ENCODE peak calls at places on chromosomes 12 and 14, in ten cellular contexts. J is stomach, Y is transverse colon, X is breast epithelium, S is HL-60, H is HCT116, O is sigmoid colon, M is K562, E is spleen, D is Panc1. I is an unnamed sample.

GRCh38 chr12:53414756-53415417 is 8.8 kb upstream of the AMHR2 start:
- DNase-seq in J (no peak), Y (no peak), X (no peak), S (no peak), H (no peak), O (peak; percentile 62), M (peak; percentile 5), E (peak; percentile 2), D (no peak), I (no peak)

GRCh38 chr12:50557421-50557820 is 52.6 kb downstream of the DIP2B start:
- DNase-seq in J (no peak), Y (no peak), X (no peak), S (no peak), H (no peak), O (no peak), M (no peak), E (no peak), D (no peak), I (no peak)

GRCh38 chr12:108367436-108367835 is 28.3 kb upstream of the CMKLR1 start:
- DNase-seq in J (no peak), Y (no peak), X (no peak), S (peak; percentile 97), H (no peak), O (no peak), M (no peak), E (no peak), D (no peak), I (peak; percentile 66)

GRCh38 chr14:84080961-84081360 is 1449.0 kb upstream of the FLRT2 start:
- DNase-seq in J (no peak), Y (no peak), X (no peak), S (no peak), H (no peak), O (no peak), M (no peak), E (no peak), D (no peak), I (no peak)

GRCh38 chr14:38616959-38617358 is 361.1 kb upstream of the CLEC14A start:
- DNase-seq in J (no peak), Y (no peak), X (no peak), S (no peak), H (no peak), O (no peak), M (no peak), E (no peak), D (no peak), I (no peak)

GRCh38 chr12:82019533-82019932 is 260.4 kb upstream of the PPFIA2 start:
- DNase-seq in J (no peak), Y (no peak), X (no peak), S (no peak), H (no peak), O (no peak), M (no peak), E (no peak), D (no peak), I (no peak)

GRCh38 chr12:126156806-126157574 is 1091.8 kb downstream of the AACS start:
- DNase-seq in J (no peak), Y (no peak), X (no peak), S (no peak), H (no peak), O (no peak), M (no peak), E (no peak), D (no peak), I (no peak)

GRCh38 chr12:4771172-4771959 is 51.2 kb downstream of the GALNT8 start:
- DNase-seq in J (no peak), Y (no peak), X (no peak), S (no peak), H (no peak), O (no peak), M (no peak), E (no peak), D (no peak), I (no peak)

GRCh38 chr12:89162704-89163261 is 189.5 kb downstream of the DUSP6 start:
- DNase-seq in J (peak; percentile 27), Y (peak; percentile 44), X (no peak), S (peak; percentile 89), H (peak; percentile 15), O (peak; percentile 90), M (no peak), E (no peak), D (peak; percentile 5), I (peak; percentile 70)

GRCh38 chr12:3551386-3551785 is 60.4 kb downstream of the PRMT8 start:
- DNase-seq in J (no peak), Y (no peak), X (no peak), S (no peak), H (no peak), O (peak; percentile 76), M (no peak), E (no peak), D (no peak), I (peak; percentile 81)

GRCh38 chr12:122064780-122065588 is 13.6 kb upstream of the MLXIP start:
- DNase-seq in J (no peak), Y (no peak), X (no peak), S (no peak), H (peak; percentile 63), O (peak; percentile 85), M (peak; percentile 77), E (no peak), D (no peak), I (no peak)

GRCh38 chr14:64510127-64510808 is 5.7 kb downstream of the ZBTB1 start:
- DNase-seq in J (no peak), Y (no peak), X (no peak), S (no peak), H (no peak), O (no peak), M (no peak), E (no peak), D (no peak), I (no peak)

GRCh38 chr12:132605055-132605441 is 5.3 kb downstream of the LRCOL1 start:
- DNase-seq in J (no peak), Y (no peak), X (no peak), S (no peak), H (no peak), O (no peak), M (no peak), E (no peak), D (no peak), I (no peak)
- H3K4me3 ChIP-seq in J (no peak overlapping the region), Y (no peak overlapping the region), X (no peak overlapping the region), S (no peak overlapping the region), H (no peak overlapping the region), O (no peak overlapping the region), M (no peak overlapping the region), E (no peak overlapping the region), D (no peak overlapping the region), I (no peak overlapping the region)

DNA sequence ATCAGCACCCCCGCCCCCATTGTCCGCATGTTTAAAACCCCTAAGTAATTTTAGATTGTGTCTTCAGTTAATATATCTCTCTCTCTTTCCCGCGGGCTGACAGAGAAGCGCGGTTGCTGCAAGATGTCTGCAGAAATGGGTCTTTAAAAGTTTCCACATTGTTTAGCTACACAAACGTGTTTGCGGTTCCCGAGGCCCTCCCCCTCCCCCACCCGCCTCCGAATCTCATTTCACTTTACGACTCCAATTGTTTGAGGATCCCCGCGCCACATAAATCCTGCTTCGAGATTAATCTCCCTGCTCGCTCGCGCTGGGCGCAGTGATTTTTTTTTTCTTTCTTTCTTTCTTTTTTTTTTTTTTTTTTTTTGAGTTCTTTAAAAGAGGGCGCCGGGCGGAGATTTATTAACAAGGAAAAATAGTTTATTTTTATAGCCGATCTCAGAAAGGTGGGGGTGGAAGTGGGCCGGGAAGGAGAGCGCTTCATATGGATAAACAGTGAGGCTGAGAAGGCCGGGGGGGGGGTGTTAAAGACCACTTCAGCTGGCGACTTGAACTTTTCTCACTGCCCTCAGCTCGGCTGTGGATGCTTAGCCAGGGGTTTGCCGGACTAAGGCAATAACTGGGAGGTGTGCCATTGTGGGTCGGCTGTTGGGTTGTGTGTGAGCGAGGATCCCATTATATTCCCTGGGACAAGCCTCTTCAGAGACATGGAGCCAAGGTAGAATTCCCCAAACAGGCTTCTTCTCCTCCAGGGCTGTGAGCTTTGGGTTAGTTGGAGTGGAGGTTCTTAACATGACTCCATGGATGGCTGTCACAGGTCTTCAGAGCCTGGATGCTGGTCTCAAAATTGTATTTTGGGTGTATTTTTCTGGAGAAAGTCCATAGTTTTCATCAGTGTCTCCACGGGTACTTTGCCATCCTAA is 39.7 kb upstream of the TBX5 start:
- DNase-seq in J (no peak), Y (no peak), X (no peak), S (no peak), H (no peak), O (no peak), M (no peak), E (no peak), D (no peak), I (no peak)
- TF ChIP-seq POLR2AphosphoS5 in J (no peak), Y (no peak), X (no peak), S (no peak), H (no peak), O (no peak), M (no peak), E (no peak), D (no peak), I (no peak)

GRCh38 chr12:66191547-66192126 is 2.6 kb downstream of the IRAK3 start:
- DNase-seq in J (no peak), Y (no peak), X (no peak), S (no peak), H (no peak), O (no peak), M (no peak), E (no peak), D (no peak), I (no peak)

GRCh38 chr12:66190519-66191406 is 1.7 kb downstream of the IRAK3 start:
- DNase-seq in J (no peak), Y (no peak), X (no peak), S (no peak), H (no peak), O (no peak), M (no peak), E (no peak), D (no peak), I (no peak)

GRCh38 chr12:66187822-66188221 is 1.2 kb upstream of the IRAK3 start:
- DNase-seq in J (no peak), Y (no peak), X (no peak), S (no peak), H (no peak), O (no peak), M (no peak), E (no peak), D (no peak), I (no peak)

GRCh38 chr12:66188584-66189475 is at the start of gene IRAK3:
- DNase-seq in J (peak; percentile 86), Y (peak; percentile 83), X (peak; percentile 70), S (peak; percentile 67), H (no peak), O (peak; percentile 95), M (no peak), E (peak; percentile 96), D (no peak), I (peak; percentile 96)

GRCh38 chr12:66189476-66189823 is 436 bp downstream of the IRAK3 start:
- DNase-seq in J (no peak), Y (no peak), X (no peak), S (no peak), H (no peak), O (no peak), M (no peak), E (no peak), D (no peak), I (no peak)
- H3K4me3 ChIP-seq in J (peak overlapping the region; percentile 59), Y (no peak overlapping the region), X (peak overlapping the region; percentile 56), S (peak overlapping the region; percentile 57), H (no peak overlapping the region), O (peak overlapping the region; percentile 48), M (no peak overlapping the region), E (peak overlapping the region; percentile 50), D (peak overlapping the region; percentile 47), I (peak overlapping the region; percentile 27)

DNA sequence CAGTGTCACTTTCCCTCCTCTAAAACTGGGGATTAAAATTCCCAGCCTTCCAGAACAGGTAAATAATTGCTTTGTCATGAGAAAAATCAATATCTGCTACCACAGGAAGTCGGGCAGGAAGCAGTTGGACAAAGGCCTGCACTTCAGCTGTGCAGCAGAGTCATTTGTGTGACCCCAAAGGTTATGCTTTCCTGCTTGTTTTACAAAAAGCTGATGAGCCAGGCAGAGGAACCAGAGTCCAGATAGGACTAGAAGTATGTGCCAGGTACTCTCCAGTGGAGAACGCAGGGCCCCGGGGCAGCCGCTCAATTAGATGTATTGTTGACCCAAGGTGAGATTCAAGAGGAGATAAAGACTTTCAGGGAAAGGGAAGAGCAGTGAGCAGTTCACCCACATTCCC is 117.1 kb upstream of the FRMD6 start:
- DNase-seq in J (no peak), Y (no peak), X (peak; percentile 85), S (no peak), H (peak; percentile 71), O (no peak), M (no peak), E (no peak), D (no peak), I (no peak)
- TF ChIP-seq POLR2AphosphoS5 in J (no peak), Y (no peak), X (no peak), S (no peak), H (peak; percentile 54), O (no peak), M (no peak), E (no peak), D (peak; percentile 56), I (no peak)

I was measured in upper lobe of left lung.